ENCODE peak calls at places on chromosomes 5 and 9, in ten cellular contexts. P is bronchial epithelial cell; H is BE2C; X is LHCN-M2; G is NCI-H1694; A is kidney tubule cell; L is fibroblast of mammary gland; I is testis; W is HuH-7.5; J is stimulated activated CD8-positive, alpha-beta memory T cell treated with anti-CD3 and anti-CD28 coated beads, Interleukin-7, amount 100 ng/mL, for 1 hour. O is an unnamed sample.

GRCh38 chr5:106521701-106522100 is 1149.0 kb downstream of the EFNA5 start:
- DNase-seq in G (no peak), W (no peak), L (peak; percentile 26), H (no peak), J (no peak), I (no peak), A (peak; percentile 90), X (peak; percentile 91), P (peak; percentile 89), O (no peak)

GRCh38 chr5:166781729-166782128 is 1509.7 kb upstream of the WWC1 start:
- DNase-seq in A (no peak), X (peak; percentile 7), J (no peak), W (no peak), I (no peak), L (no peak), G (no peak), P (no peak), H (no peak), O (no peak)

GRCh38 chr9:121281614-121282291 is 13.8 kb downstream of the GSN start:
- DNase-seq in P (peak; percentile 97), L (peak; percentile 82), G (no peak), I (peak; percentile 94), W (no peak), H (no peak), A (peak; percentile 94), X (no peak), J (no peak), O (peak; percentile 91)

GRCh38 chr9:13786131-13786530 is 506.6 kb upstream of the MPDZ start:
- DNase-seq in X (peak; percentile 41), P (no peak), J (no peak), H (no peak), G (no peak), A (no peak), W (no peak), L (peak; percentile 40), I (no peak), O (peak; percentile 64)

GRCh38 chr9:136538599-136539426 is 7.0 kb downstream of the NOTCH1 start:
- DNase-seq in G (no peak), X (no peak), A (no peak), W (no peak), I (no peak), H (no peak), P (peak; percentile 29), L (no peak), J (peak; percentile 22), O (no peak)

GRCh38 chr9:96203867-96204412 is 98.0 kb downstream of the HSD17B3 start:
- DNase-seq in G (peak; percentile 82), A (no peak), I (no peak), W (no peak), X (no peak), P (no peak), L (peak; percentile 55), H (peak; percentile 49), J (no peak), O (no peak)

GRCh38 chr9:116288658-116289057 is 135.1 kb downstream of the PAPPA start:
- DNase-seq in P (peak; percentile 67), G (no peak), J (no peak), H (no peak), I (no peak), A (peak; percentile 93), L (peak; percentile 100), X (peak; percentile 99), W (no peak), O (no peak)

GRCh38 chr5:133425764-133426738 is 186.3 kb downstream of the FSTL4 start:
- DNase-seq in G (no peak), I (no peak), L (no peak), J (no peak), A (no peak), H (no peak), W (no peak), P (no peak), X (no peak), O (no peak)

GRCh38 chr9:24614070-24614469 is 68.4 kb upstream of the IZUMO3 start:
- DNase-seq in L (no peak), G (no peak), H (no peak), A (no peak), I (no peak), J (no peak), X (no peak), W (no peak), P (no peak), O (no peak)

GRCh38 chr5:132483101-132483500 is 7.5 kb downstream of the IRF1 start:
- DNase-seq in P (no peak), H (no peak), I (no peak), J (no peak), L (no peak), A (no peak), X (no peak), G (no peak), W (no peak), O (peak; percentile 22)

GRCh38 chr9:33737811-33738606 is 57.4 kb upstream of the PRSS3 start:
- DNase-seq in H (peak; percentile 73), G (peak; percentile 20), W (peak; percentile 14), I (peak; percentile 71), L (peak; percentile 59), X (peak; percentile 35), J (no peak), P (peak; percentile 62), A (peak; percentile 63), O (no peak)

GRCh38 chr9:34997375-34997774 is 7.8 kb downstream of the DNAJB5 start:
- DNase-seq in A (no peak), L (no peak), J (no peak), W (no peak), X (no peak), G (no peak), H (no peak), P (no peak), I (no peak), O (no peak)

GRCh38 chr5:122408592-122409219 is 96.7 kb downstream of the SNCAIP start:
- DNase-seq in H (no peak), G (peak; percentile 19), L (no peak), I (no peak), X (no peak), A (no peak), P (no peak), J (no peak), W (no peak), O (no peak)

GRCh38 chr5:151094861-151095260 is 14.0 kb upstream of the TNIP1 start:
- DNase-seq in P (no peak), G (no peak), L (peak; percentile 78), H (no peak), I (peak; percentile 37), J (no peak), W (no peak), A (no peak), X (peak; percentile 26), O (no peak)

GRCh38 chr9:32631991-32632390 is 3.5 kb downstream of the TAF1L start:
- DNase-seq in H (no peak), I (no peak), A (no peak), L (no peak), X (no peak), W (no peak), G (no peak), P (no peak), J (no peak), O (no peak)

GRCh38 chr9:16126042-16126441 is 573.2 kb downstream of the CCDC171 start:
- DNase-seq in I (no peak), W (no peak), A (no peak), L (no peak), P (no peak), G (no peak), X (no peak), J (no peak), H (no peak), O (no peak)

GRCh38 chr9:134456740-134457315 is 130.6 kb downstream of the RXRA start:
- DNase-seq in P (no peak), G (no peak), I (no peak), A (no peak), H (no peak), W (no peak), J (no peak), L (no peak), X (no peak), O (no peak)

GRCh38 chr9:33329117-33329563 is 38.8 kb downstream of the NFX1 start:
- DNase-seq in J (no peak), I (no peak), P (peak; percentile 100), X (peak; percentile 87), H (no peak), A (peak; percentile 100), L (peak; percentile 95), W (no peak), G (no peak), O (no peak)

GRCh38 chr5:14016549-14016948 is 72.1 kb upstream of the DNAH5 start:
- DNase-seq in W (no peak), P (no peak), I (no peak), H (no peak), L (no peak), A (no peak), X (no peak), J (no peak), G (peak; percentile 91), O (no peak)

GRCh38 chr5:67693956-67694564 is 497.5 kb upstream of the CD180 start:
- DNase-seq in P (no peak), A (peak; percentile 16), L (peak; percentile 89), H (no peak), G (no peak), W (no peak), J (no peak), X (peak; percentile 61), I (peak; percentile 86), O (peak; percentile 68)

O was measured in upper lobe of right lung.